ENCODE peak calls at places on chromosome 13, in six cellular contexts. D, H, S, P, U and R are unnamed samples.

GRCh38 chr13:31909889-31910551 is 121.6 kb upstream of the FRY start:
- DNase-seq in D (no peak), P (no peak), H (no peak), S (peak), U (peak), R (peak)

GRCh38 chr13:20239748-20240147 is 7.6 kb upstream of the GJB6 start:
- DNase-seq in U (no peak), S (no peak), H (no peak), P (no peak), D (no peak), R (no peak)

GRCh38 chr13:93079294-93079693 is 147.3 kb upstream of the GPC6 start:
- DNase-seq in D (no peak), H (no peak), P (no peak), S (peak), U (no peak), R (no peak)

GRCh38 chr13:102680842-102681725 is 13.8 kb downstream of the METTL21C start:
- DNase-seq in P (no peak), S (peak), U (no peak), D (no peak), H (no peak), R (no peak)

GRCh38 chr13:51803018-51803417 is 945 bp downstream of the DHRS12 start:
- DNase-seq in D (no peak), S (no peak), P (peak), H (no peak), U (no peak), R (no peak)

GRCh38 chr13:27086599-27087265 is 84.9 kb downstream of the USP12 start:
- DNase-seq in U (no peak), H (no peak), D (no peak), P (no peak), S (no peak), R (no peak)

GRCh38 chr13:20672772-20673171 is 30.7 kb upstream of the IL17D start:
- DNase-seq in D (no peak), H (no peak), P (no peak), S (peak), U (no peak), R (no peak)

GRCh38 chr13:38384171-38384570 is 34.5 kb downstream of the UFM1 start:
- DNase-seq in H (no peak), S (no peak), P (no peak), D (no peak), U (no peak), R (no peak)

GRCh38 chr13:19153782-19154450 is 27.7 kb downstream of the TUBA3C start:
- DNase-seq in H (no peak), S (no peak), D (no peak), P (peak), U (peak), R (no peak)

GRCh38 chr13:59890064-59890463 is 273.7 kb downstream of the DIAPH3 start:
- DNase-seq in D (no peak), S (no peak), U (no peak), P (no peak), H (no peak), R (no peak)

GRCh38 chr13:114338959-114339358 is 24.7 kb downstream of the CHAMP1 start:
- DNase-seq in H (no peak), S (no peak), D (no peak), P (no peak), U (no peak), R (no peak)

GRCh38 chr13:77554079-77554478 is 18.6 kb downstream of the SCEL start:
- DNase-seq in P (no peak), S (no peak), U (no peak), H (no peak), D (no peak), R (no peak)

GRCh38 chr13:41241626-41242025 is 21.8 kb downstream of the MTRF1 start:
- DNase-seq in S (no peak), P (no peak), U (no peak), D (no peak), H (no peak), R (no peak)

GRCh38 chr13:46288570-46289259 is 77.0 kb downstream of the LRRC63 start:
- DNase-seq in P (peak), H (no peak), D (no peak), U (peak), S (peak), R (peak)

GRCh38 chr13:80469841-80470378 is 129.0 kb upstream of the SPRY2 start:
- DNase-seq in S (peak), D (no peak), P (no peak), U (no peak), H (no peak), R (no peak)

GRCh38 chr13:82717249-82717648 is 1165.0 kb downstream of the SLITRK1 start:
- DNase-seq in H (no peak), U (no peak), S (peak), D (no peak), P (no peak), R (no peak)

GRCh38 chr13:95676100-95676774 is 702 bp upstream of the DNAJC3 start:
- DNase-seq in D (peak), S (peak), P (peak), H (no peak), U (peak), R (no peak)

GRCh38 chr13:89755729-89756492 is 1591.6 kb upstream of the MIR17HG start:
- DNase-seq in U (no peak), S (no peak), H (no peak), P (no peak), D (no peak), R (no peak)

GRCh38 chr13:44918323-44919102 is 70.8 kb downstream of the NUFIP1 start:
- DNase-seq in D (peak), S (peak), H (peak), U (peak), P (peak), R (peak)

GRCh38 chr13:107203146-107203847 is 635.4 kb upstream of the ARGLU1 start:
- DNase-seq in H (no peak), S (peak), U (no peak), P (peak), D (peak), R (peak)

GRCh38 chr13:98033277-98034247 is 80.1 kb downstream of the IPO5 start:
- DNase-seq in P (peak), H (no peak), D (no peak), U (no peak), S (peak), R (no peak)

GRCh38 chr13:47230155-47230554 is 333.3 kb upstream of the HTR2A start:
- DNase-seq in P (no peak), U (no peak), D (no peak), H (no peak), S (no peak), R (no peak)

GRCh38 chr13:26062853-26063444 is 11.1 kb upstream of the SHISA2 start:
- DNase-seq in S (peak), H (no peak), P (peak), D (no peak), U (peak), R (peak)

GRCh38 chr13:39892731-39893293 is 237.3 kb downstream of the COG6 start:
- DNase-seq in S (peak), U (peak), D (no peak), H (no peak), P (no peak), R (no peak)

GRCh38 chr13:88303605-88304004 is 632.4 kb downstream of the SLITRK5 start:
- DNase-seq in S (no peak), U (no peak), P (no peak), H (no peak), D (no peak), R (no peak)

GRCh38 chr13:78601124-78601885 is 2.0 kb downstream of the POU4F1 start:
- DNase-seq in P (peak), S (peak), H (no peak), D (peak), U (no peak), R (no peak)

GRCh38 chr13:93231867-93232266 is 5.3 kb downstream of the GPC6 start:
- DNase-seq in U (no peak), P (no peak), D (no peak), S (no peak), H (no peak), R (no peak)

GRCh38 chr13:111926501-111927180 is 140.3 kb upstream of the SOX1 start:
- DNase-seq in P (no peak), D (no peak), U (no peak), S (no peak), H (no peak), R (no peak)

GRCh38 chr13:66530686-66531085 is 699.5 kb downstream of the PCDH9 start:
- DNase-seq in D (no peak), U (no peak), S (no peak), H (no peak), P (no peak), R (no peak)

GRCh38 chr13:77696006-77696862 is 1.3 kb upstream of the SLAIN1 start:
- DNase-seq in P (no peak), S (no peak), U (no peak), H (no peak), D (no peak), R (peak)

GRCh38 chr13:30576528-30576927 is 41.2 kb upstream of the USPL1 start:
- DNase-seq in U (peak), S (peak), H (no peak), D (no peak), P (no peak), R (no peak)

GRCh38 chr13:111644750-111645149 is 324.3 kb downstream of the TEX29 start:
- DNase-seq in S (no peak), P (no peak), D (no peak), U (no peak), H (no peak), R (no peak)

GRCh38 chr13:33373624-33374023 is 88.1 kb upstream of the STARD13 start:
- DNase-seq in S (no peak), H (no peak), U (no peak), P (no peak), D (no peak), R (no peak)

GRCh38 chr13:112117955-112118302 is 51.0 kb downstream of the SOX1 start:
- DNase-seq in P (no peak), S (no peak), D (peak), U (no peak), H (no peak), R (no peak)

GRCh38 chr13:35818577-35819165 is 312.5 kb downstream of the DCLK1 start:
- DNase-seq in P (peak), D (no peak), S (peak), U (no peak), H (no peak), R (peak)